ENCODE peak calls at places on chromosomes 12 and 14, in ten cellular contexts. N is transverse colon; I is left lung; F is HL-60; X is neuronal stem cell; K is GM23338; B is CD8-positive, alpha-beta memory T cell; O is kidney; E is lower lobe of right lung; P is A549. U is an unnamed sample.

GRCh38 chr12:6688543-6688999 is 604 bp downstream of the ZNF384 start:
- DNase-seq in I (no peak), K (no peak), O (peak), X (no peak), N (peak), P (no peak), B (no peak), E (peak), F (peak), U (peak)

GRCh38 chr12:20527396-20528154 is 159.2 kb downstream of the PDE3A start:
- DNase-seq in K (no peak), P (peak), I (no peak), N (no peak), X (no peak), B (no peak), E (no peak), O (no peak), F (no peak), U (no peak)

GRCh38 chr14:93994919-93995682 is 2.0 kb upstream of the CCDC197 start:
- DNase-seq in O (no peak), I (no peak), F (no peak), N (peak), B (no peak), X (no peak), E (no peak), P (peak), K (peak), U (no peak)

GRCh38 chr14:23411563-23412525 is 3.8 kb upstream of the MYH6 start:
- DNase-seq in B (no peak), F (no peak), X (no peak), P (no peak), K (no peak), N (no peak), I (peak), O (no peak), E (no peak), U (no peak)

GRCh38 chr14:86533834-86534233 is 1003.9 kb downstream of the FLRT2 start:
- DNase-seq in I (no peak), E (no peak), O (no peak), P (no peak), K (no peak), X (no peak), F (no peak), N (no peak), B (no peak), U (no peak)

GRCh38 chr14:49692191-49692757 is 646 bp upstream of the KLHDC1 start:
- DNase-seq in X (no peak), N (no peak), P (no peak), F (no peak), O (no peak), B (no peak), E (no peak), K (no peak), I (no peak), U (no peak)

GRCh38 chr12:38253778-38254177 is 62.8 kb upstream of the ALG10B start:
- DNase-seq in F (no peak), X (no peak), I (no peak), K (no peak), N (no peak), P (no peak), O (no peak), E (no peak), B (no peak), U (no peak)

GRCh38 chr14:32697704-32698103 is 241.0 kb upstream of the NPAS3 start:
- DNase-seq in E (no peak), I (no peak), K (no peak), N (no peak), B (no peak), P (no peak), X (no peak), F (no peak), O (no peak), U (no peak)

GRCh38 chr14:69260979-69261605 is 1.1 kb downstream of the GALNT16 start:
- DNase-seq in E (no peak), F (no peak), O (peak), I (no peak), K (peak), N (peak), P (peak), X (peak), B (no peak), U (no peak)

GRCh38 chr12:126389215-126389841 is 1324.1 kb downstream of the AACS start:
- DNase-seq in B (no peak), E (no peak), K (no peak), O (no peak), X (no peak), I (no peak), P (no peak), N (peak), F (no peak), U (no peak)

GRCh38 chr14:59582845-59583509 is 6.4 kb upstream of the CCDC175 start:
- DNase-seq in X (no peak), B (no peak), F (peak), P (no peak), K (peak), I (peak), N (no peak), E (peak), O (no peak), U (no peak)

GRCh38 chr14:95481391-95482022 is 34.9 kb downstream of the SYNE3 start:
- DNase-seq in F (no peak), B (no peak), O (peak), K (no peak), P (no peak), E (no peak), X (no peak), I (peak), N (no peak), U (no peak)

GRCh38 chr14:23708343-23708742 is 72.2 kb downstream of the DHRS2 start:
- DNase-seq in O (no peak), E (no peak), K (no peak), X (no peak), N (no peak), P (no peak), F (no peak), B (no peak), I (no peak), U (no peak)

GRCh38 chr12:56124133-56124532 is 3.9 kb upstream of the ESYT1 start:
- DNase-seq in X (no peak), E (no peak), B (no peak), I (no peak), K (no peak), P (no peak), O (no peak), F (no peak), N (no peak), U (no peak)

GRCh38 chr14:75981426-75981825 is 369 bp downstream of the TGFB3 start:
- DNase-seq in P (no peak), E (no peak), K (peak), X (peak), B (no peak), N (peak), F (no peak), O (no peak), I (no peak), U (no peak)

GRCh38 chr12:18421840-18422239 is 160.5 kb downstream of the PIK3C2G start:
- DNase-seq in P (no peak), N (no peak), E (no peak), X (no peak), F (no peak), O (no peak), I (no peak), B (no peak), K (no peak), U (no peak)

GRCh38 chr14:23094666-23095195 is at the start of gene ACIN1:
- DNase-seq in F (peak), N (no peak), B (no peak), P (peak), X (peak), O (no peak), E (peak), I (peak), K (no peak), U (peak)

GRCh38 chr12:93733358-93733757 is 56.2 kb downstream of the CRADD start:
- DNase-seq in N (no peak), O (no peak), I (no peak), B (no peak), K (no peak), F (no peak), X (no peak), E (no peak), P (peak), U (no peak)

GRCh38 chr12:124677552-124678356 is 110.3 kb upstream of the NCOR2 start:
- DNase-seq in B (no peak), O (peak), P (no peak), I (no peak), X (no peak), F (no peak), E (no peak), K (no peak), N (no peak), U (no peak)

GRCh38 chr14:51337520-51337919 is 97.5 kb downstream of the TMX1 start:
- DNase-seq in N (no peak), O (no peak), I (no peak), B (no peak), E (no peak), X (no peak), P (no peak), F (no peak), K (no peak), U (peak)

GRCh38 chr14:66476964-66477363 is 9.2 kb upstream of the CCDC196 start:
- DNase-seq in B (no peak), P (peak), E (no peak), N (no peak), I (no peak), X (no peak), K (no peak), O (no peak), F (no peak), U (no peak)

DNA sequence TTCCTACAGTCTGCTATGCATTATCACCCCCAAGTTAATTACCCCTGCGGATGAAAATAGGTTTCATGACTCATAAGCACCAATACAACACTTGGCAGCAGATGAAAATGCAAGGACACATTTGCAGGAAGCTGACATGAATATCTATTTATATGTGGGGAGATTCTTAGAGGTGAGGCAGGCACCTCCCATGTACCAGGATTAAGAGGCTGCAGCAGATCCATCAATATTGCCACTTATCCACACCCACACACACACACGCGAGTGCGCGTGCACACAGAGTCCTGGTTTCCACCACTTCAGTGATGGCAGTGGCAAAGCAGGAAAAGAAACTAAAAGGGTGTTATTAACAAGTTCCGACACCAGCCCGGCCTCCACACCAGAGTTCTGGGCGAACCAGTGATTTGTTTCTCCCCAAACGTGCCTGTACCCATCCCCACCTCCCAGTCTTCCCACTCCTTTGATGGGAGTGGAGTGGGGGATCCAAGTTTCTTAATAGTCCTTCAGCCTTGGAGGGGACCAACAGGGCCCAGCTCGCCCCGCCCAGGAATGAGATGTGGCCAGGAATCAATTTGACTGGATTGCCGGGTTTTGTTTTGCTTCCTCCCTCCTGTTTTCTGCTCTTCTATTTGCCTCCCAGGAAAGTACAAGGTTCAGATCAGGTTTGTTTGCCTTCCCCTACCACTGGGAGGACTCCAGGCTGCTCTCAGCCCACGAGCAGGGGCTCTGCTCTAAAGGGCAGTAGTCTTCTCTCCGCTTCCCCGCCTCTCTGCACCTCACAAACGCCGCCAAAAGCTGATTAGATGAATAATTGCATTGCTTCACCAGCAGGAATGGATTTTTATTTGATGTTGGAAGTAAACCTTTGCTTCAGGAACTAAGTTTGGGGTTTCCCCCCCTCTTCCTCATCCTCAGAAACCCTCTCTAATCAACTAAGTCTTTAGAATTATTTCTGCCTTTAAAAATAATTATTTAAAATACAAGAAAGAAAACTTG is 5.2 kb downstream of the IRF2BPL start:
- DNase-seq in K (peak), E (peak), N (peak), F (no peak), P (peak), I (no peak), X (no peak), O (no peak), B (no peak), U (no peak)
- H3K4me3 ChIP-seq in K (peak), E (peak), N (peak), F (no peak), P (peak), I (peak), X (no peak), O (peak), B (no peak), U (peak)

DNA sequence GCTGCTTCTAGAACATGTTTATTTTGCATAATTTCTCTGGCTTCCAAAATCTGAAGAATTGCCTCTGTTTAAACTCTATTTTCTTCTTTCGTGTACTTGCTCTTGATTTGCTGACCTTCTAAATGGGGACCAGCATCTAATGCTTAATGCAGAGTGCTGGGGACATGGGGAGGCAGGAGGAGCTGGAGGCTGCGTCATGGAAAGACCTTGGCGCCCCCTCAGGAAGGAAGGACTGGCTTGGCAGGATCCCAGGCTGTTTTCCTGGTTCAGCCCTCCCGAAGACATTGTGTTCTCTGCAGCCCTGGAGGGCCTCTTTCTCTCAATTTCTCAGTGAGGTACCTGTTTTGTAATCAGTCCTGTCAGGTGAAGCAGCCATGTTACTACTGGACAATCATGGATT is 5.5 kb downstream of the PRKCH start:
- DNase-seq in X (no peak), I (no peak), F (no peak), E (peak), N (peak), B (no peak), P (no peak), K (peak), O (peak), U (peak)
- H3K4me3 ChIP-seq in X (no peak), I (no peak), F (no peak), E (peak), N (no peak), B (peak), P (no peak), K (no peak), O (no peak), U (no peak)

GRCh38 chr14:104779776-104780512 is 15.6 kb downstream of the AKT1 start:
- DNase-seq in X (no peak), K (no peak), N (no peak), E (no peak), O (no peak), F (no peak), B (no peak), I (peak), P (no peak), U (no peak)

GRCh38 chr14:104777808-104778249 is 17.7 kb downstream of the AKT1 start:
- DNase-seq in F (no peak), I (peak), X (no peak), K (no peak), P (no peak), N (no peak), O (no peak), B (no peak), E (no peak), U (no peak)

GRCh38 chr14:104776961-104777807 is 18.4 kb downstream of the AKT1 start:
- DNase-seq in E (no peak), O (no peak), K (peak), F (no peak), B (no peak), N (no peak), I (peak), P (no peak), X (no peak), U (no peak)

GRCh38 chr14:104780513-104781030 is 15.0 kb downstream of the AKT1 start:
- DNase-seq in I (peak), N (no peak), E (no peak), F (no peak), X (no peak), B (no peak), O (no peak), K (no peak), P (no peak), U (no peak)

DNA sequence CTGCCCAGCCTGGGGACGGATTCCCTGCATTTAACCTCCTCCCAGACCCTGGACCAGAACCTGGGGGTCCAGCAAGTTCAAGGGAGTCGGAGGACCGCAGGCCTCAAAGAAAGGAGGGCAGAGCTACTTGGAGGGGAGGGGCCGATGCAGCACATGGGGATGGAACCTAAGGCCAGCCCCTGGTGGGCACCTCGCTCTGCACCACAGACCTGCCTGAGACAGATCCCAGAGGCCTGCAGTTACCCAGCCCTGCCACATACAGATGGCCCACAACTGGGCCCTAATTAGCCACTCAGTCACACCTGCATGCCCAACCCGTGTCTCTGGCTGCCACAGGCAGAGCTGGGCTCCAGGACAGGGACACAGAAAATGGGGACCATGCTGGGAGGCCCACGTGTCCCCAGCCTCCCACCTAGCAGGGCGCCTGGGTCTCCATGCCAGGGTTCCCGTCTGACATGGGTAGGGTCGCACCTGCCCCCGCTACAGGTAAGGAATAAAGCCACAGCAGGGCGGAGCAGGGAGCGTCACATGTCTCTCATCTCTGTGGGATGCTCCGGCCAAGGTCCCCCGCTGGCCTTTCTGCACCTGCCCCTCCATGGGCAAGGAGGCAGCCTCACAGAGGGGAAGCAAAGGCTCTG is 16.7 kb downstream of the AKT1 start:
- DNase-seq in B (no peak), I (peak), X (no peak), E (no peak), F (no peak), P (no peak), N (no peak), O (no peak), K (peak), U (no peak)
- H3K4me3 ChIP-seq in B (no peak), I (no peak), X (no peak), E (no peak), F (no peak), P (no peak), N (no peak), O (no peak), K (no peak), U (no peak)

DNA sequence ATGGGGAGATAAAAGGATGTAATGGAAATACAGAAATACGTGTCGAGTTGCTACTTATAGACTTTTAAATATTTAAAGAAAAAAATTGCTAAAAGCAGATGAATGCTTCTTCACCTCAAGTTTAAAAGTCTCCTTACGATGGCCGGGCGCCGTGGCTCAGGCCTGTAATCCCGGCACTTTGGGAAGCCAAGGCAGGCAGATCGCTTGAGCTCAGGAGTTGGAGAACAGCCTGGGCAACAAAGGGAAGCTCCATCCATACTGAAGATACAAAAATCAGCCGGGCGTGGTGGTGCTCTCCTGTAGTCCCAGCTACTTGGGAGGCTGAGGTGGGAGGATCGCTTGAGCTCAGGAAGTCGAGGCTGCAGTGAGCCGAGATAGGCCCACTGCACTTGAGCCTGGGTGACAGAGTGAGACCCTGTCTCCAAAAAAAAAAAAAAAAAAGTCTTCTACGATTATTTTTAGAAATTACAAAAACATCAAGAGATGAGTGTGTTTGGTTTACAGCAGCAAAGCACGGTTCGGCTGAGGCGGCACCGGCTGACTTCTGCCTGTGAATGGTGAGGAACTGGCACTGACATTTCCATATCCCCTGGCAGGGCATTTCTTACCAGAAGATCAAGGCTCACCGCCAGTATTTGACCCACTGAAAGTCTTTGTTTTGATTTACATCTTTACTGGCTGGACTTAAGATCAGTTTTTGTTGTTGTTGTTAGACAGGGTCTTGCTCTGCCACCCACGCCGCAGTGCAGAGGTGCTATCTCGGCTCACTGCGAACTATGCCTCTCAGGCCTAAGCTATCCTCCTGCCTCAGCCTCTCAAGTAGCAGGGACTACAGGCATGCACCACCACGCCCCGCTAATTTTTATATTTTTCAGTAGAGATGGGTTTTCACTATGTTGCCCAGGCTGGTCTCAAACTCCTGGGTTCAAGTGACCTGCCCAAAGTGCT is 3.9 kb upstream of the MTA1 start:
- DNase-seq in X (no peak), E (no peak), N (no peak), F (no peak), K (no peak), O (no peak), I (peak), P (no peak), B (no peak), U (no peak)
- H3K4me3 ChIP-seq in X (peak), E (peak), N (peak), F (peak), K (peak), O (no peak), I (peak), P (peak), B (no peak), U (peak)

GRCh38 chr14:73758392-73759182 is 44.4 kb upstream of the PNMA1 start:
- DNase-seq in F (peak), B (peak), N (peak), K (peak), O (peak), X (no peak), E (peak), P (peak), I (peak), U (no peak)

GRCh38 chr14:73759183-73759713 is 45.1 kb upstream of the PNMA1 start:
- DNase-seq in F (no peak), P (no peak), E (peak), O (peak), K (peak), N (peak), B (no peak), X (no peak), I (peak), U (no peak)

GRCh38 chr14:73757876-73758391 is 43.8 kb upstream of the PNMA1 start:
- DNase-seq in O (no peak), N (no peak), F (no peak), E (no peak), X (no peak), I (no peak), P (no peak), K (no peak), B (no peak), U (no peak)

GRCh38 chr14:73755434-73756014 is 41.3 kb upstream of the PNMA1 start:
- DNase-seq in E (no peak), B (no peak), K (no peak), O (peak), F (no peak), N (peak), X (no peak), P (no peak), I (no peak), U (no peak)

GRCh38 chr14:73757381-73757780 is 43.2 kb upstream of the PNMA1 start:
- DNase-seq in B (no peak), N (no peak), K (no peak), X (no peak), O (no peak), F (no peak), I (no peak), E (no peak), P (no peak), U (no peak)
- H3K4me3 ChIP-seq in B (peak), N (no peak), K (no peak), X (no peak), O (no peak), F (peak), I (peak), E (peak), P (no peak), U (peak)

GRCh38 chr14:92473261-92473946 is 40.2 kb upstream of the RIN3 start:
- DNase-seq in B (no peak), F (peak), K (no peak), I (no peak), P (peak), X (no peak), E (no peak), N (peak), O (no peak), U (peak)
- H3K4me3 ChIP-seq in B (no peak), F (no peak), K (no peak), I (no peak), P (no peak), X (no peak), E (no peak), N (no peak), O (no peak), U (no peak)

U was measured in breast epithelium.